ENCODE peak calls at places on chromosome 15, in six cellular contexts. R, M, F, T, Q and P are unnamed samples.

GRCh38 chr15:31489801-31490646 is 163.4 kb downstream of the KLF13 start:
- DNase-seq in R (peak), M (no peak), F (peak), T (peak), Q (no peak), P (no peak)

GRCh38 chr15:26438316-26438715 is 334.6 kb downstream of the GABRB3 start:
- DNase-seq in R (no peak), M (no peak), F (no peak), T (no peak), Q (no peak), P (no peak)

GRCh38 chr15:50182233-50183013 is 427 bp downstream of the SLC27A2 start:
- DNase-seq in R (peak), M (no peak), F (peak), T (peak), Q (peak), P (no peak)

GRCh38 chr15:90058308-90058707 is 44.0 kb downstream of the IDH2 start:
- DNase-seq in R (no peak), M (no peak), F (no peak), T (no peak), Q (no peak), P (no peak)

GRCh38 chr15:73784299-73784698 is 31.1 kb upstream of the INSYN1 start:
- DNase-seq in R (no peak), M (no peak), F (no peak), T (no peak), Q (no peak), P (no peak)

GRCh38 chr15:44082558-44083151 is 112.4 kb downstream of the FRMD5 start:
- DNase-seq in R (peak), M (no peak), F (no peak), T (peak), Q (no peak), P (no peak)

GRCh38 chr15:25886498-25887140 is 23.5 kb upstream of the ATP10A start:
- DNase-seq in R (no peak), M (no peak), F (no peak), T (peak), Q (peak), P (no peak)

GRCh38 chr15:46277994-46278885 is 643.4 kb downstream of the SQOR start:
- DNase-seq in R (no peak), M (no peak), F (peak), T (no peak), Q (no peak), P (no peak)

GRCh38 chr15:80121546-80121945 is 31.3 kb upstream of the FAH start:
- DNase-seq in R (no peak), M (no peak), F (peak), T (no peak), Q (no peak), P (no peak)

GRCh38 chr15:51652084-51652668 is 29.1 kb upstream of the SCG3 start:
- DNase-seq in R (no peak), M (no peak), F (no peak), T (no peak), Q (no peak), P (no peak)

GRCh38 chr15:97984157-97984556 is 23.7 kb downstream of the ARRDC4 start:
- DNase-seq in R (peak), M (no peak), F (no peak), T (no peak), Q (no peak), P (no peak)

GRCh38 chr15:63797103-63797502 is 36.6 kb downstream of the HERC1 start:
- DNase-seq in R (no peak), M (no peak), F (no peak), T (no peak), Q (no peak), P (no peak)

GRCh38 chr15:29736012-29736744 is 86.1 kb downstream of the TJP1 start:
- DNase-seq in R (no peak), M (no peak), F (no peak), T (no peak), Q (no peak), P (no peak)

GRCh38 chr15:68379759-68380290 is 52.1 kb downstream of the ITGA11 start:
- DNase-seq in R (no peak), M (no peak), F (no peak), T (peak), Q (no peak), P (no peak)

GRCh38 chr15:45586990-45587860 is at the start of gene BLOC1S6:
- DNase-seq in R (peak), M (peak), F (peak), T (peak), Q (peak), P (peak)

GRCh38 chr15:33279613-33280205 is 31.1 kb upstream of the RYR3 start:
- DNase-seq in R (peak), M (no peak), F (no peak), T (no peak), Q (no peak), P (no peak)

GRCh38 chr15:27545494-27546255 is 553.4 kb downstream of the OCA2 start:
- DNase-seq in R (no peak), M (no peak), F (peak), T (no peak), Q (no peak), P (no peak)

GRCh38 chr15:34795267-34796081 is at the start of gene ACTC1:
- DNase-seq in R (peak), M (peak), F (no peak), T (peak), Q (no peak), P (peak)

GRCh38 chr15:58269455-58270414 is 131.6 kb downstream of the AQP9 start:
- DNase-seq in R (peak), M (no peak), F (peak), T (peak), Q (no peak), P (no peak)

GRCh38 chr15:38702178-38702912 is 137.7 kb upstream of the RASGRP1 start:
- DNase-seq in R (no peak), M (no peak), F (peak), T (no peak), Q (no peak), P (no peak)

GRCh38 chr15:82875411-82876003 is 66.1 kb downstream of the WHAMM start:
- DNase-seq in R (peak), M (no peak), F (no peak), T (no peak), Q (no peak), P (no peak)

GRCh38 chr15:84821501-84822021 is 4.4 kb downstream of the ALPK3 start:
- DNase-seq in R (no peak), M (no peak), F (no peak), T (peak), Q (no peak), P (no peak)

GRCh38 chr15:57599299-57599810 is 7.7 kb downstream of the MYZAP start:
- DNase-seq in R (no peak), M (no peak), F (no peak), T (no peak), Q (no peak), P (no peak)

GRCh38 chr15:25933456-25934158 is 70.5 kb upstream of the ATP10A start:
- DNase-seq in R (peak), M (peak), F (peak), T (peak), Q (peak), P (peak)

GRCh38 chr15:79872358-79873017 is 24.3 kb downstream of the MTHFS start:
- DNase-seq in R (peak), M (no peak), F (no peak), T (peak), Q (peak), P (no peak)

GRCh38 chr15:93007994-93008393 is 81.0 kb downstream of the RGMA start:
- DNase-seq in R (no peak), M (no peak), F (no peak), T (no peak), Q (no peak), P (no peak)

GRCh38 chr15:39554746-39555387 is 26.0 kb upstream of the THBS1 start:
- DNase-seq in R (no peak), M (no peak), F (no peak), T (no peak), Q (no peak), P (no peak)

GRCh38 chr15:53472210-53472609 is 287.3 kb downstream of the WDR72 start:
- DNase-seq in R (no peak), M (no peak), F (no peak), T (no peak), Q (no peak), P (no peak)